ENCODE peak calls at places on chromosomes 12 and 14, in seven cellular contexts. V is A549, P is right lobe of liver, S is suprapubic skin, T is sigmoid colon, I is stomach, L is uterus. Z is an unnamed sample. For H3K4me1, the result is how much of the 10 kb centered on the place peaks cover.

GRCh38 chr12:18975933-18976332 is 153.6 kb upstream of the PLEKHA5 start:
- DNase-seq in V (no peak), P (no peak), S (no peak), T (no peak), I (no peak), L (no peak), Z (no peak)

GRCh38 chr14:90777830-90778467 is 38.3 kb downstream of the TTC7B start:
- DNase-seq in V (no peak), P (peak), S (peak), T (no peak), I (no peak), L (no peak), Z (no peak)

GRCh38 chr12:95380997-95381786 is 92.8 kb upstream of the METAP2 start:
- DNase-seq in V (no peak), P (no peak), S (no peak), T (no peak), I (no peak), L (no peak), Z (no peak)

GRCh38 chr12:2893007-2893406 is 2.3 kb downstream of the TULP3 start:
- DNase-seq in V (no peak), P (no peak), S (no peak), T (peak), I (no peak), L (peak), Z (no peak)

GRCh38 chr12:131536766-131537165 is 174.1 kb upstream of the SFSWAP start:
- DNase-seq in V (no peak), P (no peak), S (no peak), T (no peak), I (no peak), L (no peak), Z (no peak)

GRCh38 chr12:81502912-81503695 is 256.0 kb downstream of the PPFIA2 start:
- DNase-seq in V (no peak), P (no peak), S (no peak), T (no peak), I (no peak), L (no peak), Z (no peak)

GRCh38 chr14:57136669-57137068 is 132.0 kb downstream of the EXOC5 start:
- DNase-seq in V (no peak), P (peak), S (no peak), T (peak), I (no peak), L (no peak), Z (peak)

GRCh38 chr14:59342516-59343484 is 122.4 kb downstream of the GPR135 start:
- DNase-seq in V (no peak), P (no peak), S (no peak), T (no peak), I (no peak), L (no peak), Z (no peak)

GRCh38 chr14:73623504-73623903 is 11.2 kb downstream of the ACOT6 start:
- DNase-seq in V (no peak), P (no peak), S (no peak), T (no peak), I (no peak), L (no peak), Z (no peak)

GRCh38 chr14:36553650-36554260 is 28.7 kb downstream of the NKX2-8 start:
- DNase-seq in V (peak), P (no peak), S (no peak), T (no peak), I (no peak), L (no peak), Z (peak)

GRCh38 chr12:24111101-24111500 is 161.6 kb upstream of the SOX5 start:
- DNase-seq in V (no peak), P (no peak), S (no peak), T (no peak), I (no peak), L (no peak), Z (no peak)

GRCh38 chr12:121255433-121255832 is 41.1 kb downstream of the CAMKK2 start:
- DNase-seq in V (no peak), P (no peak), S (no peak), T (no peak), I (no peak), L (no peak), Z (no peak)

GRCh38 chr14:85463512-85463911 is 66.4 kb upstream of the FLRT2 start:
- DNase-seq in V (no peak), P (peak), S (no peak), T (no peak), I (no peak), L (no peak), Z (no peak)

GRCh38 chr12:103470664-103471063 is 25.1 kb downstream of the C12orf42 start:
- DNase-seq in V (no peak), P (no peak), S (no peak), T (no peak), I (no peak), L (no peak), Z (no peak)

GRCh38 chr14:106605548-106606448 is 1079.4 kb downstream of the TMEM121 start:
- DNase-seq in V (no peak), P (no peak), S (no peak), T (no peak), I (peak), L (no peak), Z (no peak)

GRCh38 chr12:25557830-25558436 is 4.8 kb upstream of the LMNTD1 start:
- DNase-seq in V (peak), P (no peak), S (no peak), T (no peak), I (no peak), L (no peak), Z (peak)

GRCh38 chr14:54646576-54647130 is 79.7 kb downstream of the SAMD4A start:
- DNase-seq in V (no peak), P (no peak), S (no peak), T (no peak), I (no peak), L (no peak), Z (no peak)

GRCh38 chr12:130815028-130815741 is 23.9 kb downstream of the STX2 start:
- DNase-seq in V (no peak), P (no peak), S (peak), T (no peak), I (no peak), L (no peak), Z (no peak)

GRCh38 chr12:45299132-45299692 is 83.3 kb downstream of the ANO6 start:
- DNase-seq in V (no peak), P (no peak), S (no peak), T (no peak), I (no peak), L (no peak), Z (peak)

GRCh38 chr14:95464524-95464923 is 51.9 kb downstream of the SYNE3 start:
- DNase-seq in V (no peak), P (no peak), S (no peak), T (no peak), I (no peak), L (no peak), Z (no peak)

GRCh38 chr12:111767362-111768158 is 827 bp downstream of the ALDH2 start:
- DNase-seq in V (peak), P (no peak), S (no peak), T (no peak), I (no peak), L (no peak), Z (no peak)

GRCh38 chr14:23542261-23542660 is 9.3 kb downstream of the ZFHX2 start:
- DNase-seq in V (no peak), P (no peak), S (no peak), T (no peak), I (no peak), L (no peak), Z (no peak)

GRCh38 chr12:12172106-12172511 is 94.7 kb downstream of the LRP6 start:
- DNase-seq in V (no peak), P (no peak), S (no peak), T (no peak), I (no peak), L (no peak), Z (peak)

GRCh38 chr12:91274886-91275285 is 92.3 kb upstream of the DCN start:
- DNase-seq in V (no peak), P (no peak), S (no peak), T (no peak), I (no peak), L (peak), Z (peak)

GRCh38 chr14:56949828-56950227 is 139.5 kb upstream of the OTX2 start:
- DNase-seq in V (no peak), P (no peak), S (no peak), T (no peak), I (no peak), L (no peak), Z (no peak)

GRCh38 chr12:3777206-3777809 is 24.4 kb upstream of the CRACR2A start:
- DNase-seq in V (peak), P (no peak), S (no peak), T (no peak), I (no peak), L (no peak), Z (peak)

GRCh38 chr12:121579981-121580868 is 598 bp downstream of the KDM2B start:
- DNase-seq in V (peak), P (peak), S (peak), T (peak), I (peak), L (peak), Z (peak)

GRCh38 chr12:33588082-33588712 is 148.6 kb upstream of the SYT10 start:
- DNase-seq in V (no peak), P (no peak), S (no peak), T (no peak), I (no peak), L (no peak), Z (peak)

GRCh38 chr14:96095581-96096476 is 56.7 kb downstream of the C14orf132 start:
- DNase-seq in V (peak), P (peak), S (peak), T (no peak), I (peak), L (peak), Z (peak)

GRCh38 chr12:2997989-2998670 is 38.9 kb downstream of the TEAD4 start:
- DNase-seq in V (no peak), P (no peak), S (no peak), T (no peak), I (no peak), L (peak), Z (no peak)

GRCh38 chr12:125186471-125187147 is 121.4 kb downstream of the AACS start:
- DNase-seq in V (no peak), P (no peak), S (no peak), T (no peak), I (no peak), L (no peak), Z (no peak)

GRCh38 chr14:90783344-90783743 is 32.9 kb downstream of the TTC7B start:
- DNase-seq in V (no peak), P (no peak), S (no peak), T (no peak), I (no peak), L (no peak), Z (no peak)

GRCh38 chr12:24045816-24046257 is 96.4 kb upstream of the SOX5 start:
- DNase-seq in V (no peak), P (peak), S (no peak), T (no peak), I (no peak), L (no peak), Z (no peak)

GRCh38 chr12:120586216-120586615 is 5.0 kb upstream of the POP5 start:
- DNase-seq in V (no peak), P (no peak), S (no peak), T (no peak), I (no peak), L (no peak), Z (no peak)

GRCh38 chr14:103402700-103403099 is 17.5 kb downstream of the MARK3 start:
- DNase-seq in V (no peak), P (no peak), S (no peak), T (no peak), I (no peak), L (no peak), Z (no peak)

GRCh38 chr14:50363734-50364113 is 33.0 kb downstream of the CDKL1 start:
- DNase-seq in V (no peak), P (peak), S (no peak), T (no peak), I (no peak), L (no peak), Z (no peak)

GRCh38 chr12:3554547-3555115 is 63.6 kb downstream of the PRMT8 start:
- DNase-seq in V (no peak), P (no peak), S (peak), T (no peak), I (no peak), L (no peak), Z (no peak)

GRCh38 chr12:94954029-94954685 is 49.3 kb downstream of the NDUFA12 start:
- DNase-seq in V (peak), P (no peak), S (no peak), T (no peak), I (no peak), L (no peak), Z (peak)

GRCh38 chr14:58963873-58964597 is 224.4 kb upstream of the DAAM1 start:
- DNase-seq in V (no peak), P (no peak), S (no peak), T (no peak), I (no peak), L (no peak), Z (no peak)

GRCh38 chr12:106296179-106296877 is 6.2 kb upstream of the TCP11L2 start:
- DNase-seq in V (peak), P (no peak), S (no peak), T (no peak), I (no peak), L (no peak), Z (no peak)

DNA sequence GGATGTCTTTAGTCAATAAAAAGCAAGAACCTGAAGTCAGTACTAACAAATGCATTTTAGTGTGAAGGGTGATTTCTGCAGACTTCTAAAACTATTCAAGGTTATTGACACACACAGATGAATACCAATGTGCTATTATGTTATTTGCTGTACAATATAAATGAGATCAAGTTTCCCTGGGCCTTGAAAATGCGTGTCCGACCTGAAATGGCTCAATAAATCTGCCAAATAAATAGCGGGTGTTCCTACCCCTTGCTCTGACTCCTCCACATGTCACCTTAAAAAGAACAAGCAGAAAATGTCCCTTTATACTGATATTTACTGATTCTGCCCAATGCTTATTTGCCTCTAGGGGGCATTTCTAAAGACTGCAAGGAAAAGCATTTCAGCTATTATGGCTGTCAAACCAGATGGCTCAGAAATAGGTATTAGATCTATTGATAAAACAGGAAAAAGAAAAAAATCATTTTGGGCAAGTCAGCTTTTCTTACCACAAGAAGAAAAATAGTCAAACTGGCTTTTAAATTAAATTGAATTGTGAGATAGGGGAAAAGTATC is 367.3 kb upstream of the KITLG start:
- DNase-seq in V (no peak), P (no peak), S (no peak), T (no peak), I (no peak), L (no peak), Z (no peak)
- TF ChIP-seq CTCF in V (no peak), P (no peak), S (no peak), T (no peak), I (no peak), L (no peak), Z (no peak)

DNA sequence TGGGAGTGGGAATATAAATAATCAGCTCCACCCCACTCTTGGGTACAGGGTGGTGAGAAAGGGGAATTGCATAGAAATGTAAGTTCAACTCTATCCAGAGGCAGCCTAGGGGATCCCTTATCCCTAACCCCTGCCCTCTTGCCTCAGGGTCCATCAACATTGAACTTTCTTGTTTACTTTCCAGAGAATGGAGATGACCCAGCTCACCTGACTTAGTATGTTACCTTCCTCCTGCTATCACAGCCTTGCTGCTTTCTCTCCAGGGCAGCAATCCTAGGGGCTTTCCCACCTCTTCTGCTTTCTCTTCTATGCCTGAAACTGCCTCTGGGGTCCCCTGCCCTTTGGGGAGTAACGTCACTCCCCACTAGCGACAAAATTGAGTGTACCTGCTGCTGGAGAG is 2.7 kb downstream of the LRP1 start:
- DNase-seq in V (no peak), P (peak), S (no peak), T (no peak), I (no peak), L (no peak), Z (no peak)
- H3K4me1 ChIP-seq in V (under half), P (half or more), S (half or more), T (half or more), I (half or more), L (under half), Z (under half)

DNA sequence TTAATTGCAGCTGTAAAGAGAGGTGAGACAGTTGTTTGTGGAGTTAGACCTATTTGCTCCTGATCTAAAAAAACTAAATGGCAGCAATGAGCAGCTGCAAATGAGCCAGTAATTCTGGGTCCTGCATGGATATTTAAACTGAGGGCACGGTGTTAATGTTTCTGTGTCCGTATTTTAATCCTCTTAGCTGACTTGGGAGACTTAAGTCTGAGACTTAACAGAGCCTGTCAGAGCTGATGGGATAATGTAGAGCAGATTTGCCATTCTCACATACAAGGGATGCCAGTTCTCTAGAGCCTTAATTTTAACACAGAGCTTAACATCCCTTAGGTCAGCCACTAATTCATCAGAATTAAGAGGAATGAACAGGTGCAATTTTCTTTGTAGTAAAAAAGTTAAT is 178.6 kb upstream of the PDE3A start:
- DNase-seq in V (no peak), P (no peak), S (no peak), T (no peak), I (no peak), L (no peak), Z (no peak)
- TF ChIP-seq POLR2A in V (no peak), P (no peak), S (no peak), T (no peak), I (no peak), L (no peak), Z (no peak)

DNA sequence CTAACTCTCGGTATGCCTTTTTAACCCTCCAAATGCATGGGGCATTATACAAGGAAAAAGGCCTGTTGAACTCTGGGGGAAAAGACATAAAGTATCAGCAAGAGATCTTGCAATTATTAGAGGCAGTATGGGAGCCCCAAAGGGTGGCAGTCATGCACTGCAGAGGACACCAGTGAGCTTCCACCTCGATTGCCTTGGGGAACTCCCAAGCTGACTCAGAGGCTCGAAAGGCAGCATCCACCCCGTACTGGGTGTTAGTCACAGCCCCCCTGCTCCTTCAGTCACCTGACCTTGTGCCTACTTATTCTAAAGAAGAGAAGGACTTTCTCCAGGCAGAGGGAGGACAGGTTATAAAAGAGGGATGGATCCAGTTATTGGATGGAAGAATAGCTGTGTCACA is 781.4 kb upstream of the TMEM132C start:
- DNase-seq in V (no peak), P (no peak), S (no peak), T (no peak), I (peak), L (no peak), Z (no peak)
- TF ChIP-seq CTCF in V (no peak), P (no peak), S (no peak), T (no peak), I (no peak), L (no peak), Z (no peak)

Z was measured in prostate gland.